ENCODE peak calls at places on chromosomes 6 and 20, in eight cellular contexts. R is GM23248, I is IMR-90, Z is mesendoderm, J is fibroblast of lung, H is K562, V is mammary epithelial cell, N is endothelial cell of umbilical vein. B is an unnamed sample.

GRCh38 chr6:1554881-1555569 is 54.7 kb upstream of the FOXC1 start:
- DNase-seq in R (peak), I (peak), Z (no peak), J (peak), H (no peak), V (no peak), N (peak), B (peak)

GRCh38 chr20:45029884-45030283 is 63.6 kb downstream of the STK4 start:
- DNase-seq in R (no peak), I (no peak), Z (no peak), J (no peak), H (no peak), V (no peak), N (no peak), B (no peak)

GRCh38 chr6:20269147-20269546 is 56.9 kb upstream of the MBOAT1 start:
- DNase-seq in R (no peak), I (no peak), Z (no peak), J (no peak), H (no peak), V (no peak), N (no peak), B (no peak)

GRCh38 chr6:135128268-135128914 is 52.7 kb upstream of the MYB start:
- DNase-seq in R (no peak), I (no peak), Z (no peak), J (no peak), H (no peak), V (no peak), N (peak), B (no peak)

GRCh38 chr6:132962936-132963579 is 148.7 kb downstream of the RPS12 start:
- DNase-seq in R (peak), I (peak), Z (peak), J (peak), H (peak), V (peak), N (peak), B (peak)

GRCh38 chr6:45930419-45931059 is 85.1 kb downstream of the CLIC5 start:
- DNase-seq in R (peak), I (peak), Z (peak), J (peak), H (peak), V (peak), N (peak), B (peak)

GRCh38 chr20:45833883-45834796 is 541 bp downstream of the SNX21 start:
- DNase-seq in R (peak), I (peak), Z (peak), J (peak), H (no peak), V (peak), N (peak), B (peak)

GRCh38 chr6:48419992-48420391 is 309.0 kb upstream of the PTCHD4 start:
- DNase-seq in R (no peak), I (no peak), Z (no peak), J (peak), H (no peak), V (no peak), N (no peak), B (no peak)

GRCh38 chr6:14706378-14706929 is 539.4 kb upstream of the JARID2 start:
- DNase-seq in R (peak), I (peak), Z (no peak), J (peak), H (peak), V (peak), N (no peak), B (no peak)

GRCh38 chr6:124888581-124889371 is 73.5 kb upstream of the RNF217 start:
- DNase-seq in R (no peak), I (peak), Z (peak), J (peak), H (no peak), V (no peak), N (no peak), B (no peak)

GRCh38 chr20:50313827-50314226 is 123.2 kb downstream of the CEBPB start:
- DNase-seq in R (no peak), I (no peak), Z (no peak), J (no peak), H (no peak), V (no peak), N (no peak), B (peak)

GRCh38 chr20:1671891-1672669 is 14.5 kb upstream of the SIRPG start:
- DNase-seq in R (no peak), I (no peak), Z (no peak), J (no peak), H (no peak), V (no peak), N (no peak), B (no peak)

GRCh38 chr6:45148278-45148677 is 179.9 kb upstream of the RUNX2 start:
- DNase-seq in R (peak), I (peak), Z (no peak), J (peak), H (no peak), V (peak), N (no peak), B (no peak)

GRCh38 chr6:33812669-33813068 is 8.9 kb upstream of the MLN start:
- DNase-seq in R (peak), I (peak), Z (peak), J (peak), H (peak), V (peak), N (peak), B (peak)
- H3K27ac ChIP-seq in R (no peak), I (no peak), Z (no peak), J (no peak), H (no peak), V (no peak), N (no peak), B (no peak)

GRCh38 chr6:75429304-75429703 is 64.3 kb downstream of the FILIP1 start:
- DNase-seq in R (no peak), I (no peak), Z (no peak), J (no peak), H (no peak), V (no peak), N (no peak), B (no peak)
- H3K9ac ChIP-seq in R (no peak), I (no peak), Z (no peak), J (no peak), H (no peak), V (no peak), N (no peak), B (no peak)

DNA sequence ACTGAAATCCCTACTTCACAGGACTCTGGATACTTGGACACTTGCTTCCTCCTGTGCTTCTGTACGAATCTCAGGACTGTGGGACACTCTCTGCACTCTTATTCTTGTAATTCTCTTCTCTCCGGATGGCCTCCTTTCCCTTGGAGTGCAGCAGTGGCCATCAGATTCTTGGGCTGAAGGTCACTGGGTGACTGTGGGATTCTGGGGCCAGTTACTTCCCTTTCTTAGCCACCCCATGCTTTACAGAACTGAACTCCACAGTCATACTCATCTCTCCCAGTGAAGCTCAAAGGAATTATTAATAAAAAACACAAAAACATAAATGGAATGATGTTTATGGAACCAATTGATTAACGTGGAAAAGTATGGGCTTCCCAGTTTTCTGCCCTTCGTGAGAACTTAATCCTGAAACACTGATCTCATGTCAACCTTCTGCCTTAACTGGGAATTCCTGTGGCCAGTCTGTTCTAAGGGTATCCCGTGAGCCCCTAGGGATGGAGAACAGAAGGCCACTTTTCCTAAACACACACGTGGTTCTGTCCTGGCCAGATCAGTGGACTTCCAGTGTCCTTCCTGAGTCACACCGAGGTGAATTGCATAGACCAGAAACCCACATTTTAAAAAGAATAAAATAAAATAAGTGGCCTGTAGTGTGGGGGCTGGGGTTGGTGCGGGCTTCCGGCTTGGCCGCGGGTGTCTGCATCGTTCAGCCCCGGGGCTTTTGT is 23.6 kb upstream of the HLA-E start:
- DNase-seq in R (peak), I (no peak), Z (peak), J (no peak), H (no peak), V (no peak), N (no peak), B (no peak)
- H3K4me3 ChIP-seq in R (peak), I (no peak), Z (no peak), J (peak), H (peak), V (peak), N (no peak), B (peak)

GRCh38 chr6:30344191-30344867 is 627 bp upstream of the RPP21 start:
- DNase-seq in R (peak), I (no peak), Z (no peak), J (no peak), H (peak), V (no peak), N (no peak), B (no peak)

GRCh38 chr6:30348957-30349356 is 4.0 kb downstream of the RPP21 start:
- DNase-seq in R (no peak), I (no peak), Z (no peak), J (no peak), H (no peak), V (no peak), N (no peak), B (no peak)

GRCh38 chr6:30344868-30345671 is at the start of gene RPP21:
- DNase-seq in R (peak), I (peak), Z (peak), J (peak), H (peak), V (peak), N (peak), B (peak)

GRCh38 chr6:30349411-30350177 is 4.6 kb downstream of the RPP21 start:
- DNase-seq in R (no peak), I (no peak), Z (no peak), J (no peak), H (no peak), V (no peak), N (no peak), B (no peak)

GRCh38 chr6:30345852-30346251 is 896 bp downstream of the RPP21 start:
- DNase-seq in R (no peak), I (no peak), Z (no peak), J (no peak), H (peak), V (no peak), N (no peak), B (no peak)
- H3K27ac ChIP-seq in R (no peak), I (no peak), Z (no peak), J (no peak), H (peak), V (no peak), N (no peak), B (no peak)